ENCODE peak calls at places on chromosome 7, in four cellular contexts. One of them, this sample, is unnamed.

GRCh38 chr7:70736715-70737460 is 395.1 kb upstream of the GALNT17 start:
- DNase-seq in effector memory CD4-positive, alpha-beta T cell: no peak
- DNase-seq in NCI-H1105 treated with DMSO at 0.1 percent for 48 hours: no peak
- DNase-seq in astrocyte of the cerebellum: peak; percentile 48
- DNase-seq in this sample: no peak

GRCh38 chr7:89238156-89238555 is 442.6 kb upstream of the TEX47 start:
- DNase-seq in effector memory CD4-positive, alpha-beta T cell: no peak
- DNase-seq in NCI-H1105 treated with DMSO at 0.1 percent for 48 hours: no peak
- DNase-seq in astrocyte of the cerebellum: no peak
- DNase-seq in this sample: no peak

GRCh38 chr7:87598234-87599009 is 2.3 kb downstream of the ABCB1 start:
- DNase-seq in effector memory CD4-positive, alpha-beta T cell: no peak
- DNase-seq in NCI-H1105 treated with DMSO at 0.1 percent for 48 hours: no peak
- DNase-seq in astrocyte of the cerebellum: no peak
- DNase-seq in this sample: no peak

GRCh38 chr7:91286432-91286831 is 22.2 kb downstream of the FZD1 start:
- DNase-seq in effector memory CD4-positive, alpha-beta T cell: no peak
- DNase-seq in NCI-H1105 treated with DMSO at 0.1 percent for 48 hours: peak; percentile 95
- DNase-seq in astrocyte of the cerebellum: no peak
- DNase-seq in this sample: peak; percentile 78

GRCh38 chr7:69609901-69610674 is 11.8 kb downstream of the AUTS2 start:
- DNase-seq in effector memory CD4-positive, alpha-beta T cell: no peak
- DNase-seq in NCI-H1105 treated with DMSO at 0.1 percent for 48 hours: no peak
- DNase-seq in astrocyte of the cerebellum: no peak
- DNase-seq in this sample: no peak

GRCh38 chr7:133591704-133592340 is 338.9 kb downstream of the EXOC4 start:
- DNase-seq in effector memory CD4-positive, alpha-beta T cell: no peak
- DNase-seq in NCI-H1105 treated with DMSO at 0.1 percent for 48 hours: no peak
- DNase-seq in astrocyte of the cerebellum: no peak
- DNase-seq in this sample: no peak

GRCh38 chr7:108376206-108376605 is 80.0 kb downstream of the NRCAM start:
- DNase-seq in effector memory CD4-positive, alpha-beta T cell: no peak
- DNase-seq in NCI-H1105 treated with DMSO at 0.1 percent for 48 hours: peak; percentile 11
- DNase-seq in astrocyte of the cerebellum: no peak
- DNase-seq in this sample: peak; percentile 24

GRCh38 chr7:1781369-1781768 is 111.3 kb downstream of the ELFN1 start:
- DNase-seq in effector memory CD4-positive, alpha-beta T cell: no peak
- DNase-seq in NCI-H1105 treated with DMSO at 0.1 percent for 48 hours: no peak
- DNase-seq in astrocyte of the cerebellum: no peak
- DNase-seq in this sample: no peak

GRCh38 chr7:29231671-29232267 is 37.2 kb downstream of the CHN2 start:
- DNase-seq in effector memory CD4-positive, alpha-beta T cell: no peak
- DNase-seq in NCI-H1105 treated with DMSO at 0.1 percent for 48 hours: no peak
- DNase-seq in astrocyte of the cerebellum: no peak
- DNase-seq in this sample: no peak

GRCh38 chr7:698515-699259 is 27.8 kb upstream of the DNAAF5 start:
- DNase-seq in effector memory CD4-positive, alpha-beta T cell: no peak
- DNase-seq in NCI-H1105 treated with DMSO at 0.1 percent for 48 hours: no peak
- DNase-seq in astrocyte of the cerebellum: no peak
- DNase-seq in this sample: no peak

GRCh38 chr7:149707448-149707886 is 65.9 kb downstream of the ZNF467 start:
- DNase-seq in effector memory CD4-positive, alpha-beta T cell: no peak
- DNase-seq in NCI-H1105 treated with DMSO at 0.1 percent for 48 hours: no peak
- DNase-seq in astrocyte of the cerebellum: no peak
- DNase-seq in this sample: no peak

GRCh38 chr7:101235522-101235921 is 2.1 kb downstream of the CLDN15 start:
- DNase-seq in effector memory CD4-positive, alpha-beta T cell: no peak
- DNase-seq in NCI-H1105 treated with DMSO at 0.1 percent for 48 hours: no peak
- DNase-seq in astrocyte of the cerebellum: no peak
- DNase-seq in this sample: no peak

GRCh38 chr7:106153891-106154449 is 41.9 kb upstream of the SYPL1 start:
- DNase-seq in effector memory CD4-positive, alpha-beta T cell: peak; percentile 45
- DNase-seq in NCI-H1105 treated with DMSO at 0.1 percent for 48 hours: peak; percentile 64
- DNase-seq in astrocyte of the cerebellum: peak; percentile 67
- DNase-seq in this sample: peak; percentile 58

GRCh38 chr7:5672468-5672867 is 109.0 kb downstream of the RNF216 start:
- DNase-seq in effector memory CD4-positive, alpha-beta T cell: no peak
- DNase-seq in NCI-H1105 treated with DMSO at 0.1 percent for 48 hours: no peak
- DNase-seq in astrocyte of the cerebellum: no peak
- DNase-seq in this sample: no peak

GRCh38 chr7:64883113-64883905 is 19.8 kb upstream of the ZNF273 start:
- DNase-seq in effector memory CD4-positive, alpha-beta T cell: no peak
- DNase-seq in NCI-H1105 treated with DMSO at 0.1 percent for 48 hours: no peak
- DNase-seq in astrocyte of the cerebellum: no peak
- DNase-seq in this sample: no peak

GRCh38 chr7:102415685-102416225 is 17.6 kb upstream of the ORAI2 start:
- DNase-seq in effector memory CD4-positive, alpha-beta T cell: peak; percentile 41
- DNase-seq in NCI-H1105 treated with DMSO at 0.1 percent for 48 hours: no peak
- DNase-seq in astrocyte of the cerebellum: no peak
- DNase-seq in this sample: no peak

GRCh38 chr7:21253740-21254687 is 173.9 kb upstream of the SP4 start:
- DNase-seq in effector memory CD4-positive, alpha-beta T cell: no peak
- DNase-seq in NCI-H1105 treated with DMSO at 0.1 percent for 48 hours: peak; percentile 77
- DNase-seq in astrocyte of the cerebellum: peak; percentile 26
- DNase-seq in this sample: peak; percentile 87

GRCh38 chr7:98294798-98295382 is 13.4 kb downstream of the BRI3 start:
- DNase-seq in effector memory CD4-positive, alpha-beta T cell: no peak
- DNase-seq in NCI-H1105 treated with DMSO at 0.1 percent for 48 hours: peak; percentile 52
- DNase-seq in astrocyte of the cerebellum: peak; percentile 23
- DNase-seq in this sample: peak; percentile 59

GRCh38 chr7:100793806-100794660 is 33.3 kb downstream of the EPHB4 start:
- DNase-seq in effector memory CD4-positive, alpha-beta T cell: no peak
- DNase-seq in NCI-H1105 treated with DMSO at 0.1 percent for 48 hours: no peak
- DNase-seq in astrocyte of the cerebellum: no peak
- DNase-seq in this sample: peak; percentile 58

GRCh38 chr7:116404389-116404788 is 95.1 kb upstream of the CAV2 start:
- DNase-seq in effector memory CD4-positive, alpha-beta T cell: no peak
- DNase-seq in NCI-H1105 treated with DMSO at 0.1 percent for 48 hours: no peak
- DNase-seq in astrocyte of the cerebellum: no peak
- DNase-seq in this sample: no peak

GRCh38 chr7:84975586-84976185 is 211.2 kb downstream of the SEMA3D start:
- DNase-seq in effector memory CD4-positive, alpha-beta T cell: no peak
- DNase-seq in NCI-H1105 treated with DMSO at 0.1 percent for 48 hours: no peak
- DNase-seq in astrocyte of the cerebellum: no peak
- DNase-seq in this sample: no peak

GRCh38 chr7:22043367-22043766 is 97.7 kb upstream of the CDCA7L start:
- DNase-seq in effector memory CD4-positive, alpha-beta T cell: no peak
- DNase-seq in NCI-H1105 treated with DMSO at 0.1 percent for 48 hours: no peak
- DNase-seq in astrocyte of the cerebellum: no peak
- DNase-seq in this sample: no peak

GRCh38 chr7:23469961-23470250 is 385 bp downstream of the IGF2BP3 start:
- DNase-seq in effector memory CD4-positive, alpha-beta T cell: no peak
- DNase-seq in NCI-H1105 treated with DMSO at 0.1 percent for 48 hours: no peak
- DNase-seq in astrocyte of the cerebellum: no peak
- DNase-seq in this sample: no peak

GRCh38 chr7:121994625-121995410 is 121.9 kb downstream of the PTPRZ1 start:
- DNase-seq in effector memory CD4-positive, alpha-beta T cell: no peak
- DNase-seq in NCI-H1105 treated with DMSO at 0.1 percent for 48 hours: peak; percentile 86
- DNase-seq in astrocyte of the cerebellum: peak; percentile 82
- DNase-seq in this sample: peak; percentile 67

This sample was measured in COR-L47.